ENCODE peak calls at places on chromosomes 13 and 19, in five cellular contexts. S, J, R, X and V are unnamed samples.

GRCh38 chr13:49711218-49711863 is 20.1 kb upstream of the EBPL start:
- DNase-seq in S (no peak), X (no peak), J (no peak), R (no peak), V (peak)

GRCh38 chr13:100154835-100155463 is 66.1 kb downstream of the PCCA start:
- DNase-seq in R (no peak), S (no peak), X (no peak), J (no peak), V (no peak)

GRCh38 chr13:113002206-113002821 is 33.3 kb downstream of the MCF2L start:
- DNase-seq in J (no peak), R (no peak), S (peak), X (peak), V (no peak)

GRCh38 chr19:28669804-28670203 is 543.1 kb downstream of the UQCRFS1 start:
- DNase-seq in R (no peak), J (no peak), X (no peak), S (no peak), V (no peak)

GRCh38 chr13:40158218-40158617 is 502.8 kb downstream of the COG6 start:
- DNase-seq in X (no peak), J (no peak), R (no peak), S (no peak), V (peak)

GRCh38 chr19:33446156-33446917 is 72.8 kb downstream of the CEBPG start:
- DNase-seq in X (no peak), S (no peak), J (peak), R (no peak), V (no peak)

GRCh38 chr13:113489549-113490495 is 689 bp downstream of the DCUN1D2 start:
- DNase-seq in S (no peak), X (no peak), R (no peak), J (peak), V (no peak)

GRCh38 chr13:66634384-66634783 is 595.8 kb downstream of the PCDH9 start:
- DNase-seq in S (no peak), X (no peak), R (no peak), J (no peak), V (peak)

GRCh38 chr13:55728229-55728628 is 1412.5 kb upstream of the PRR20A start:
- DNase-seq in J (no peak), R (no peak), S (no peak), X (no peak), V (no peak)

GRCh38 chr19:29942404-29943261 is 594 bp downstream of the URI1 start:
- DNase-seq in J (peak), R (peak), X (peak), S (no peak), V (no peak)

GRCh38 chr19:18470153-18470552 is 32.2 kb upstream of the ISYNA1 start:
- DNase-seq in J (peak), X (no peak), S (no peak), R (no peak), V (no peak)